ENCODE peak calls at places on chromosomes 12 and 14, in eight cellular contexts. D, T, X, O, W, G, U and F are unnamed samples.

GRCh38 chr12:75819512-75819911 is 212.1 kb downstream of the PHLDA1 start:
- DNase-seq in U (no peak), D (no peak), X (peak), T (no peak), G (no peak), W (no peak), O (no peak), F (no peak)

GRCh38 chr12:80598004-80598606 is 109.3 kb upstream of the MYF6 start:
- DNase-seq in U (no peak), D (peak), O (no peak), X (peak), G (no peak), W (no peak), T (no peak), F (peak)

GRCh38 chr12:46389130-46389616 is 16.6 kb upstream of the SLC38A2 start:
- DNase-seq in X (no peak), T (no peak), O (no peak), G (no peak), D (no peak), W (no peak), U (no peak), F (peak)

GRCh38 chr12:40054554-40055226 is 51.2 kb downstream of the SLC2A13 start:
- DNase-seq in U (no peak), O (no peak), G (peak), X (no peak), D (peak), W (no peak), T (peak), F (no peak)

GRCh38 chr14:52951730-52952481 is 1.1 kb upstream of the FERMT2 start:
- DNase-seq in G (peak), U (no peak), X (peak), O (no peak), T (peak), D (peak), W (no peak), F (peak)

GRCh38 chr14:64811676-64812075 is 68.0 kb downstream of the SPTB start:
- DNase-seq in O (no peak), D (no peak), W (no peak), T (no peak), X (no peak), U (no peak), G (no peak), F (no peak)

GRCh38 chr14:96584199-96584906 is 82.2 kb downstream of the PAPOLA start:
- DNase-seq in X (peak), D (peak), W (no peak), O (peak), T (peak), U (no peak), G (peak), F (peak)

GRCh38 chr12:105083551-105084105 is 630 bp downstream of the ALDH1L2 start:
- DNase-seq in O (no peak), W (no peak), G (peak), D (no peak), T (no peak), X (peak), U (peak), F (peak)

GRCh38 chr12:123813349-123813748 is 51.2 kb downstream of the DNAH10 start:
- DNase-seq in D (no peak), T (no peak), U (no peak), O (no peak), G (no peak), X (no peak), W (no peak), F (no peak)

GRCh38 chr12:78402366-78403134 is 462.0 kb upstream of the SYT1 start:
- DNase-seq in D (no peak), W (no peak), X (no peak), O (no peak), T (peak), G (no peak), U (no peak), F (no peak)

GRCh38 chr14:52522033-52522432 is 30.3 kb downstream of the TXNDC16 start:
- DNase-seq in G (no peak), X (no peak), U (no peak), D (no peak), T (peak), W (no peak), O (no peak), F (no peak)

GRCh38 chr12:78938341-78939084 is 73.9 kb downstream of the SYT1 start:
- DNase-seq in T (peak), G (no peak), W (no peak), D (no peak), X (peak), O (no peak), U (no peak), F (no peak)

GRCh38 chr14:67566908-67567307 is 33.2 kb downstream of the PIGH start:
- DNase-seq in X (no peak), G (no peak), O (no peak), T (no peak), D (no peak), U (no peak), W (no peak), F (no peak)

GRCh38 chr14:81269100-81269978 is 48.6 kb upstream of the GTF2A1 start:
- DNase-seq in T (peak), W (no peak), D (peak), U (no peak), G (peak), X (peak), O (no peak), F (peak)

GRCh38 chr14:25461780-25462179 is 411.8 kb upstream of the STXBP6 start:
- DNase-seq in U (no peak), X (no peak), G (no peak), O (no peak), T (no peak), W (no peak), D (no peak), F (no peak)

GRCh38 chr12:125124320-125124966 is 59.2 kb downstream of the AACS start:
- DNase-seq in D (no peak), T (no peak), W (no peak), G (no peak), U (no peak), X (peak), O (no peak), F (no peak)